ENCODE peak calls at places on chromosomes 7 and 10, in nine cellular contexts. M, D, N, E, O, I, W, K and B are unnamed samples. For H3K9me2, the result is how much of the 10 kb centered on the place peaks cover.

GRCh38 chr7:37943905-37944736 is 23.7 kb downstream of the EPDR1 start:
- DNase-seq in D (peak), I (no peak), N (no peak), O (no peak), W (no peak), M (no peak), K (no peak), E (no peak), B (no peak)

GRCh38 chr7:108144931-108145330 is 14.8 kb upstream of the LAMB4 start:
- DNase-seq in D (no peak), N (no peak), K (no peak), M (no peak), W (no peak), E (no peak), O (no peak), I (no peak), B (no peak)

GRCh38 chr10:14560274-14560673 is 214.4 kb downstream of the FAM107B start:
- DNase-seq in D (peak), K (peak), M (no peak), W (no peak), E (peak), O (peak), I (no peak), N (peak), B (peak)

GRCh38 chr7:65397730-65398142 is 24.1 kb downstream of the ZNF92 start:
- DNase-seq in E (no peak), K (no peak), O (no peak), I (peak), W (no peak), N (peak), M (peak), D (peak), B (no peak)

GRCh38 chr7:2045559-2046405 is 187.0 kb downstream of the MAD1L1 start:
- DNase-seq in K (no peak), D (no peak), M (no peak), N (no peak), O (no peak), I (no peak), W (peak), E (no peak), B (no peak)

GRCh38 chr7:69457912-69458491 is 140.3 kb upstream of the AUTS2 start:
- DNase-seq in M (peak), N (peak), K (no peak), I (no peak), E (peak), O (no peak), D (no peak), W (no peak), B (no peak)

GRCh38 chr7:40093631-40094350 is 40.6 kb downstream of the MPLKIP start:
- DNase-seq in O (no peak), I (no peak), N (no peak), W (no peak), M (no peak), K (no peak), D (no peak), E (no peak), B (no peak)

GRCh38 chr7:115976651-115977050 is 53.9 kb downstream of the TFEC start:
- DNase-seq in E (no peak), M (no peak), O (no peak), W (no peak), D (no peak), N (no peak), I (no peak), K (no peak), B (no peak)

GRCh38 chr7:98204670-98205069 is 6.6 kb upstream of the BHLHA15 start:
- DNase-seq in D (no peak), I (no peak), N (no peak), E (no peak), K (no peak), W (no peak), M (no peak), O (no peak), B (no peak)

GRCh38 chr7:109284943-109285342 is 715.3 kb downstream of the DNAJB9 start:
- DNase-seq in D (no peak), W (no peak), I (no peak), N (no peak), K (no peak), E (no peak), M (no peak), O (no peak), B (no peak)

GRCh38 chr10:73641272-73642060 is at the start of gene MYOZ1:
- DNase-seq in D (peak), K (peak), M (no peak), I (no peak), W (no peak), N (peak), O (no peak), E (peak), B (no peak)

GRCh38 chr7:50477640-50478039 is 27.5 kb upstream of the FIGNL1 start:
- DNase-seq in E (no peak), I (no peak), W (peak), K (no peak), D (no peak), N (no peak), O (no peak), M (peak), B (no peak)

GRCh38 chr7:90817846-90818245 is 221.7 kb downstream of the CDK14 start:
- DNase-seq in D (no peak), I (no peak), W (no peak), K (no peak), O (no peak), M (no peak), N (peak), E (peak), B (no peak)

GRCh38 chr7:97337849-97338248 is 220.4 kb downstream of the SDHAF3 start:
- DNase-seq in K (no peak), W (no peak), E (no peak), O (no peak), M (no peak), D (no peak), I (no peak), N (no peak), B (no peak)

GRCh38 chr10:112815238-112816032 is 134.6 kb upstream of the TCF7L2 start:
- DNase-seq in E (peak), O (no peak), I (no peak), D (peak), W (no peak), M (peak), K (peak), N (no peak), B (no peak)

GRCh38 chr10:24383681-24384106 is 174.8 kb downstream of the KIAA1217 start:
- DNase-seq in O (peak), N (peak), I (peak), E (peak), D (peak), K (peak), M (peak), W (peak), B (no peak)

GRCh38 chr10:24382979-24383663 is 174.2 kb downstream of the KIAA1217 start:
- DNase-seq in E (no peak), D (no peak), K (no peak), I (no peak), N (peak), O (no peak), M (peak), W (no peak), B (no peak)

GRCh38 chr10:24385776-24386175 is 176.8 kb downstream of the KIAA1217 start:
- DNase-seq in D (no peak), K (no peak), I (no peak), E (no peak), O (no peak), N (peak), M (peak), W (no peak), B (no peak)

GRCh38 chr10:24382596-24382978 is 173.6 kb downstream of the KIAA1217 start:
- DNase-seq in N (no peak), D (no peak), I (no peak), K (no peak), W (no peak), E (no peak), O (no peak), M (no peak), B (no peak)

DNA sequence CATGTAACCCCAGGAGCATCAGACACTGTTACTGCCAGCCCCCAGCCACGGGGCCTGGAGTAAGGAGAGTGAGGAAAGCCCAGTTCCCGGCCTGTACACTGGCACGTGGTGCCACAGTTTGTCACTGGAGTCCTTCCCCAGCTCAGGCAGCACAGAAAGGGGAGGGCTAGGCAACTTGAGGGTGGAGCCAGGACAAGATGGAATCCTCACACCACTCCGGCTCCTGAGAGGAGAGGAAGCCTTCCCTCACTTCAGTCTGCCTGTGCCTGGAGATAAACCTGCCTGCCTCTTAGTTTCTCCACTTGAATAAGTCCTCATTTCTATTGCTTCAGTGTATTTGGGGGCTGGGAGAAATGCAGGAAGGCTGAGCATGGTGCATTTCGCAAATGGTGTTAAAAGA is 176.0 kb downstream of the KIAA1217 start:
- DNase-seq in W (no peak), I (no peak), E (no peak), K (no peak), D (no peak), M (no peak), O (no peak), N (no peak), B (no peak)
- H3K9me2 ChIP-seq in W (under half), I (under half), E (under half), K (under half), D (under half), M (under half), O (under half), N (under half), B (under half)

GRCh38 chr7:129422727-129423126 is 11.5 kb upstream of the STRIP2 start:
- DNase-seq in W (no peak), O (no peak), D (no peak), E (no peak), M (no peak), I (no peak), N (no peak), K (no peak), B (no peak)

GRCh38 chr7:129412501-129412900 is 21.7 kb upstream of the STRIP2 start:
- DNase-seq in K (no peak), W (no peak), D (no peak), O (no peak), N (no peak), M (no peak), I (no peak), E (no peak), B (no peak)

GRCh38 chr7:129421717-129422250 is 12.4 kb upstream of the STRIP2 start:
- DNase-seq in I (no peak), M (no peak), N (no peak), D (no peak), K (no peak), W (no peak), E (no peak), O (no peak), B (no peak)

GRCh38 chr7:129417073-129417472 is 17.2 kb upstream of the STRIP2 start:
- DNase-seq in W (no peak), D (no peak), I (no peak), M (no peak), E (no peak), O (no peak), K (no peak), N (no peak), B (no peak)
- H3K9me2 ChIP-seq in W (under half), D (under half), I (under half), M (under half), E (under half), O (under half), K (under half), N (under half), B (under half)

GRCh38 chr7:136956232-136956631 is 87.8 kb downstream of the CHRM2 start:
- DNase-seq in N (no peak), D (peak), W (no peak), E (peak), M (no peak), I (no peak), O (no peak), K (no peak), B (no peak)
- H3K9me2 ChIP-seq in N (under half), D (under half), W (under half), E (under half), M (under half), I (under half), O (under half), K (under half), B (under half)

DNA sequence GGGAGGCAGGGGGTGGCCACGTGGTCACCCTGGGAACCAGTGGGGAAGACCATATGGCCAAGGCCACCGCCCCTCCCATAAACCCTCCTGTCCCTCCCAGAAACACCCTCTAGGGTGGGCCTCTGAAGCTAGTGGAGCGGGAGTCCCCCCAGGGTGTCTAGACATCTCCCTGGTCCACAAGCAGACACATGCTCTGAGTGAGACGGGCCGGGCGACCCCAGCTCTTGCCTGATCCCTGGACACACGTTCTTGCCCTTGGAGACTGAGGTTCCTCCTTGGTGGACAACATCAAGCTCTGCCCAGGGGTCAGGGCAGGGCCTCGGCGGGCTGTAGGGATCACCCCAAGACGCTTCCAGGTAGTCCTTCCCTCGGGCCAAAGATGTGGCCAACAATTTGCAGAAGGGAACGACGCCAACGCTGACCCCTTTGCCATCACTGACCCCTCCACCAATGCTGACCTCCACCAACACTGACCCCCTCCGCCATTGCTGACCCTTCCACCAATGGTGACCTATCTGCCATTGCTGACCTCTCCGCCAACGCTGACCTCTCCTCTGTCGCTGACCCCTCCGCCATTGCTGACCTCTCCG is 57.1 kb downstream of the FOXL3 start:
- DNase-seq in O (no peak), W (no peak), E (no peak), N (no peak), K (no peak), I (no peak), D (no peak), M (no peak), B (no peak)
- H3K9me2 ChIP-seq in O (under half), W (under half), E (under half), N (under half), K (under half), I (under half), D (under half), M (under half), B (under half)

GRCh38 chr10:123562811-123563580 is 103.2 kb upstream of the GPR26 start:
- DNase-seq in I (no peak), O (no peak), E (peak), N (no peak), M (no peak), D (peak), W (no peak), K (no peak), B (no peak)
- H3K9me2 ChIP-seq in I (under half), O (under half), E (under half), N (under half), M (under half), D (under half), W (under half), K (under half), B (under half)

DNA sequence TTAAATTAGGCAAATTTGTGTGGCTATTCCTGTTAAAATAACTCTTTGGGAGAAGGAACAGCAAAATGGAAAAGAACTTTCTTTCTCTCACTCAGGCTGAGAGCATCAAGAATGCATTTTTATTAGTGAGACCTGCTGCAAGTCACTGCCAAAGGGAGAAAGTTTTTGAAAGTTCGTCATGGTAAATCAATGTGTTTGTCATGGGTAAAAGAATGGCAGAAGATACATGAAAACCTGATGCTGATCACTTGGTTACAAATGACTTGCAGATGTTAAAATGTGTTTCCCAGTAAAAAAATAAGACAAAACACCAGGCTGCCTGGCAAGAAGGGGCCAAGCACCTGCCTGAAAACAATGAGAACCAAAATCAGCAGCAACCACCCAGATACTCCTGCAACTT is 484.7 kb upstream of the NRP1 start:
- DNase-seq in N (no peak), E (peak), M (no peak), W (no peak), D (no peak), K (no peak), O (no peak), I (no peak), B (no peak)
- H3K9me2 ChIP-seq in N (under half), E (under half), M (under half), W (under half), D (under half), K (under half), O (under half), I (under half), B (under half)

GRCh38 chr7:36036590-36036989 is 116.5 kb upstream of the EEPD1 start:
- DNase-seq in W (peak), D (peak), O (no peak), M (no peak), N (no peak), E (no peak), K (peak), I (no peak), B (no peak)
- H3K9me2 ChIP-seq in W (under half), D (under half), O (under half), M (under half), N (under half), E (under half), K (under half), I (under half), B (under half)

DNA sequence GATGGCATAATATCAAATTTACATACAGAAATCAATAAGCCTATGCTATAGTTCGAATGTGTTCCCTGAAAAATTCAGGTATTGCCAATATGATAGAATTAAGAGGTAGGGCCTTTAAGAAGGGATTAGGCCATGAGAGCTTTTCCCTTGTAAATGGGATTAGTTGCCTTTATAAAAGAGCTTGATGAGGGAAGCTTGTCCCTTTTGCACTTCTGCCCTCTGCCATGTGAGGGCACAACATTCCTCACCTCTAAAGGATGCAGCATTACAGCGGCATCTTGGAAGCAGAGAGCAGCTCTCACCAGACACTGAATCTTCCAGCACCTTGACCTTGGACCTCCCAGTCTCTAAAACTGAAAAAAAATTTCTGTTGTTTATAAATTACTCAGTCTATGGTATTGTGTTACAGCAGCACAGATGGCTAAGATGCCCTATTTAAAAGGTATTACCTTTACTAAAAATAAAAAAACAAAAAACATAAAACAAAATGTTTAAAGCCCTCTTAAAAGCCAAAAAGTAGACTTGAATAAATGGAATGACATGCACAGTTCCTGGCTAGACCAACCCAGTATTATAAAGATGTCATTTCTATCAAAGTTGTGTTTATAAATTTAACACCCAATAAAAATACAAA is 909.6 kb downstream of the REEP3 start:
- DNase-seq in M (peak), E (no peak), K (no peak), W (peak), N (peak), I (peak), O (peak), D (peak), B (peak)
- H3K9me2 ChIP-seq in M (under half), E (under half), K (under half), W (under half), N (under half), I (under half), O (under half), D (under half), B (under half)